ENCODE peak calls at places on chromosome 21, in seven cellular contexts. O, U, E, Q, N, W and K are unnamed samples.

GRCh38 chr21:39531777-39532333 is 80.1 kb downstream of the SH3BGR start:
- DNase-seq in O (no peak), U (no peak), E (no peak), Q (no peak), N (no peak), W (no peak), K (peak; percentile 7)

GRCh38 chr21:15967661-15968060 is 237.9 kb downstream of the USP25 start:
- DNase-seq in O (peak; percentile 49), U (no peak), E (no peak), Q (no peak), N (no peak), W (no peak), K (no peak)

GRCh38 chr21:43632373-43632905 is 26.8 kb downstream of the HSF2BP start:
- DNase-seq in O (no peak), U (no peak), E (no peak), Q (no peak), N (no peak), W (no peak), K (no peak)

GRCh38 chr21:43864806-43865470 is at the start of gene AGPAT3:
- DNase-seq in O (no peak), U (peak; percentile 26), E (no peak), Q (no peak), N (no peak), W (peak; percentile 24), K (no peak)

GRCh38 chr21:46442938-46443337 is 15.8 kb upstream of the DIP2A start:
- DNase-seq in O (no peak), U (no peak), E (no peak), Q (no peak), N (no peak), W (no peak), K (no peak)

GRCh38 chr21:33668620-33669019 is 26.3 kb downstream of the ITSN1 start:
- DNase-seq in O (no peak), U (no peak), E (no peak), Q (no peak), N (no peak), W (no peak), K (no peak)

GRCh38 chr21:19048088-19048672 is 644.6 kb upstream of the TMPRSS15 start:
- DNase-seq in O (no peak), U (no peak), E (no peak), Q (no peak), N (no peak), W (no peak), K (no peak)

GRCh38 chr21:28436286-28436932 is 556.3 kb downstream of the LTN1 start:
- DNase-seq in O (peak; percentile 15), U (no peak), E (no peak), Q (peak; percentile 51), N (no peak), W (no peak), K (no peak)

GRCh38 chr21:39687069-39687468 is 57.9 kb upstream of the IGSF5 start:
- DNase-seq in O (no peak), U (no peak), E (no peak), Q (no peak), N (no peak), W (no peak), K (no peak)

GRCh38 chr21:16535100-16535418 is 805.3 kb downstream of the USP25 start:
- DNase-seq in O (no peak), U (peak; percentile 87), E (no peak), Q (peak; percentile 88), N (peak; percentile 84), W (no peak), K (no peak)

GRCh38 chr21:43195131-43196021 is 26.6 kb downstream of the CRYAA start:
- DNase-seq in O (no peak), U (peak; percentile 44), E (no peak), Q (no peak), N (no peak), W (no peak), K (no peak)

GRCh38 chr21:46421191-46421750 is 37.4 kb upstream of the DIP2A start:
- DNase-seq in O (no peak), U (no peak), E (no peak), Q (no peak), N (no peak), W (no peak), K (no peak)

GRCh38 chr21:17585875-17586450 is 26.7 kb downstream of the BTG3 start:
- DNase-seq in O (peak; percentile 30), U (no peak), E (peak; percentile 5), Q (peak; percentile 79), N (no peak), W (no peak), K (peak; percentile 42)

GRCh38 chr21:27519357-27519756 is 552.5 kb upstream of the ADAMTS5 start:
- DNase-seq in O (no peak), U (no peak), E (no peak), Q (peak; percentile 91), N (no peak), W (no peak), K (no peak)

GRCh38 chr21:39025198-39025597 is 158.1 kb downstream of the PSMG1 start:
- DNase-seq in O (no peak), U (no peak), E (no peak), Q (no peak), N (no peak), W (no peak), K (no peak)

GRCh38 chr21:31524140-31524539 is 135.4 kb upstream of the SOD1 start:
- DNase-seq in O (no peak), U (no peak), E (no peak), Q (no peak), N (no peak), W (no peak), K (no peak)

GRCh38 chr21:42081931-42082381 is 10.8 kb downstream of the UMODL1 start:
- DNase-seq in O (no peak), U (no peak), E (no peak), Q (no peak), N (no peak), W (no peak), K (no peak)
- H3K4me1 ChIP-seq in O (peaks cover 9% of the 10 kb centered on the region), U (no peaks in the 10 kb centered on the region), E (no peaks in the 10 kb centered on the region), Q (no peaks in the 10 kb centered on the region), N (no peaks in the 10 kb centered on the region), W (no peaks in the 10 kb centered on the region), K (peaks cover 3% of the 10 kb centered on the region)

GRCh38 chr21:45322960-45323461 is 35.3 kb upstream of the POFUT2 start:
- DNase-seq in O (no peak), U (no peak), E (peak; percentile 69), Q (peak; percentile 69), N (peak; percentile 75), W (no peak), K (no peak)

GRCh38 chr21:45320991-45321656 is 33.4 kb upstream of the POFUT2 start:
- DNase-seq in O (no peak), U (no peak), E (no peak), Q (no peak), N (no peak), W (no peak), K (no peak)

GRCh38 chr21:45320261-45320990 is 32.7 kb upstream of the POFUT2 start:
- DNase-seq in O (no peak), U (no peak), E (no peak), Q (no peak), N (no peak), W (no peak), K (no peak)

GRCh38 chr21:45323487-45324380 is 36.0 kb upstream of the POFUT2 start:
- DNase-seq in O (no peak), U (no peak), E (no peak), Q (peak; percentile 75), N (peak; percentile 57), W (no peak), K (no peak)

DNA sequence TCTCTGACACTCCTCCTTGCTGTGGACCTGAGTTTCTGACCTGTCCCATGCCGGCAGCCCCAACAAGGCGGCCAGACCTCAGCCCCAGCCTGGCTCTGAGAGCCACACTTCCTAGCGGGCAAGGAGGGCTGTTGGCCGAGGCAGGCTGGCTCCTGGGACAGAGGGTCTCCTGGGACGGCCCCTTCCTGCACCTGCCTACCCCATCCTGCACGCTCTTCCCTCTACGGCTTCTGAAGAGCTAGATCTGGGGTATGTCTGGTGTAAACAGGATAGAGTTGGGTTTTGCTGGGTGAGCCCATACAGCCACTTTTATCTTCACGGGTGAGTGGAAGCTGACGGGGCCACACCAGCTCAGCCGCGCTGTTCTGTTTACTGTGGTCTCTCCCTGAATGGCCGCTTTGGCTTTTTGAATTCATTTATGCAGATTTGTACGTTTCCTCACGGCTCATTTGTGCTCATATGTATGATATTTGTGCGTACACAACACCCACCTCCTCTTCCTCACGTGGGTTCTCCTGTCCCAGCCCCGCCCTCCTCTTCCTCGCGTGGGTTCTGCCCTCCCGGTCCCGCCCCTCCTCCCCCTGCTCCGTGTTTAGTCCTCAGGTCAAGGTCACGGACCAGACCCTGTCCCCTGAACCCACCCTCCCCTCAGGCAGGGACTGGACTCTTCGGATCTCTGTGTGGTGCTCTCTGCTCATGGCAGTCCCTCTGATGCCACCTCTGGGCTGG is 34.7 kb upstream of the POFUT2 start:
- DNase-seq in O (no peak), U (no peak), E (no peak), Q (no peak), N (no peak), W (no peak), K (no peak)
- H3K4me1 ChIP-seq in O (peaks cover 58% of the 10 kb centered on the region), U (peaks cover 30% of the 10 kb centered on the region), E (peaks cover 97% of the 10 kb centered on the region), Q (peaks cover 40% of the 10 kb centered on the region), N (peaks cover 72% of the 10 kb centered on the region), W (peaks cover 13% of the 10 kb centered on the region), K (peaks cover 33% of the 10 kb centered on the region)

GRCh38 chr21:41634858-41635257 is 126.9 kb upstream of the TMPRSS2 start:
- DNase-seq in O (no peak), U (no peak), E (no peak), Q (peak; percentile 43), N (no peak), W (no peak), K (no peak)

GRCh38 chr21:41631564-41632461 is 123.9 kb upstream of the TMPRSS2 start:
- DNase-seq in O (no peak), U (no peak), E (peak; percentile 39), Q (peak; percentile 31), N (no peak), W (no peak), K (no peak)

GRCh38 chr21:41634211-41634694 is 126.3 kb upstream of the TMPRSS2 start:
- DNase-seq in O (peak; percentile 85), U (no peak), E (no peak), Q (no peak), N (no peak), W (no peak), K (no peak)

GRCh38 chr21:41633627-41634026 is 125.7 kb upstream of the TMPRSS2 start:
- DNase-seq in O (no peak), U (no peak), E (no peak), Q (no peak), N (no peak), W (no peak), K (no peak)

GRCh38 chr21:41632748-41633475 is 125.0 kb upstream of the TMPRSS2 start:
- DNase-seq in O (no peak), U (no peak), E (no peak), Q (no peak), N (no peak), W (no peak), K (no peak)
- H3K4me1 ChIP-seq in O (peaks cover 16% of the 10 kb centered on the region), U (no peaks in the 10 kb centered on the region), E (peaks cover 48% of the 10 kb centered on the region), Q (peaks cover 2% of the 10 kb centered on the region), N (no peaks in the 10 kb centered on the region), W (no peaks in the 10 kb centered on the region), K (peaks cover 46% of the 10 kb centered on the region)

GRCh38 chr21:25734654-25735220 is at the start of the genes ATP5PF and GABPA:
- DNase-seq in O (peak; percentile 99), U (peak; percentile 98), E (peak; percentile 53), Q (peak; percentile 99), N (peak; percentile 97), W (peak; percentile 94), K (peak; percentile 97)
- H3K4me1 ChIP-seq in O (no peaks in the 10 kb centered on the region), U (peaks cover 17% of the 10 kb centered on the region), E (peaks cover 8% of the 10 kb centered on the region), Q (peaks cover 3% of the 10 kb centered on the region), N (peaks cover 9% of the 10 kb centered on the region), W (peaks cover 4% of the 10 kb centered on the region), K (peaks cover 18% of the 10 kb centered on the region)